ENCODE peak calls at places on chromosomes 13 and 19, in six cellular contexts. H is SK-N-SH, Y is psoas muscle, Z is brain microvascular endothelial cell, G is fibroblast of lung, N is thoracic aorta. J is an unnamed sample. For H3K27me3, the result is how much of the 10 kb centered on the place peaks cover.

GRCh38 chr19:49857834-49858590 is 7.1 kb downstream of the PTOV1 start:
- DNase-seq in Z (no peak), Y (peak), H (no peak), N (no peak), G (no peak), J (no peak)

GRCh38 chr13:69324109-69324886 is 783.3 kb upstream of the ATXN8OS start:
- DNase-seq in Y (no peak), G (peak), Z (no peak), H (peak), N (no peak), J (no peak)

GRCh38 chr13:28425796-28426195 is 69.1 kb downstream of the FLT1 start:
- DNase-seq in N (no peak), Z (no peak), H (no peak), G (no peak), Y (no peak), J (no peak)

GRCh38 chr13:32951580-32951979 is 64.6 kb upstream of the KL start:
- DNase-seq in G (no peak), H (no peak), Y (no peak), Z (no peak), N (no peak), J (no peak)

GRCh38 chr19:40224342-40225148 is 1.9 kb downstream of the CCNP start:
- DNase-seq in N (no peak), G (no peak), Y (no peak), Z (no peak), H (no peak), J (no peak)

GRCh38 chr13:100035936-100036335 is 53.0 kb upstream of the PCCA start:
- DNase-seq in H (no peak), G (no peak), N (no peak), Y (no peak), Z (no peak), J (no peak)

GRCh38 chr19:3420909-3421619 is 54.7 kb downstream of the NFIC start:
- DNase-seq in N (no peak), G (no peak), Z (no peak), H (no peak), Y (peak), J (no peak)

GRCh38 chr19:1471514-1472107 is 7.4 kb downstream of the C19orf25 start:
- DNase-seq in N (no peak), G (no peak), H (no peak), Y (peak), Z (no peak), J (peak)

GRCh38 chr13:85492283-85492682 is 306.9 kb downstream of the SLITRK6 start:
- DNase-seq in G (peak), N (no peak), H (no peak), Z (no peak), Y (no peak), J (no peak)

GRCh38 chr13:39512687-39513086 is 90.3 kb downstream of the LHFPL6 start:
- DNase-seq in G (no peak), Z (no peak), Y (no peak), H (no peak), N (no peak), J (no peak)

GRCh38 chr13:77338329-77338728 is 11.4 kb upstream of the MYCBP2 start:
- DNase-seq in Z (no peak), Y (no peak), H (no peak), G (no peak), N (no peak), J (no peak)

GRCh38 chr13:52738719-52739467 is 727 bp downstream of the CNMD start:
- DNase-seq in G (no peak), H (no peak), N (no peak), Y (no peak), Z (no peak), J (no peak)

GRCh38 chr19:18895828-18896341 is at the start of gene CERS1:
- DNase-seq in H (peak), G (no peak), N (no peak), Y (no peak), Z (no peak), J (no peak)

GRCh38 chr19:917323-918151 is at the start of gene KISS1R:
- DNase-seq in H (peak), N (no peak), Z (no peak), Y (no peak), G (no peak), J (peak)

GRCh38 chr19:2719910-2720776 is 1.0 kb downstream of the DIRAS1 start:
- DNase-seq in G (peak), Z (peak), H (peak), N (no peak), Y (no peak), J (no peak)

GRCh38 chr19:16087940-16088339 is 11.6 kb downstream of the TPM4 start:
- DNase-seq in Z (no peak), N (no peak), Y (no peak), G (no peak), H (no peak), J (no peak)

GRCh38 chr19:31543456-31543855 is 194.2 kb upstream of the TSHZ3 start:
- DNase-seq in Y (no peak), H (no peak), Z (no peak), N (no peak), G (no peak), J (no peak)

GRCh38 chr13:73754727-73755292 is 379.4 kb downstream of the KLF12 start:
- DNase-seq in N (no peak), Y (no peak), G (peak), H (peak), Z (peak), J (no peak)

GRCh38 chr13:44566601-44567000 is 9.5 kb downstream of the TSC22D1 start:
- DNase-seq in Y (no peak), Z (no peak), G (no peak), H (no peak), N (no peak), J (no peak)

GRCh38 chr13:98312606-98313005 is 135.5 kb upstream of the RNF113B start:
- DNase-seq in G (no peak), Y (no peak), N (no peak), Z (no peak), H (no peak), J (no peak)

GRCh38 chr19:1009043-1009975 is 9.1 kb downstream of the GRIN3B start:
- DNase-seq in H (no peak), Z (no peak), G (peak), Y (peak), N (no peak), J (no peak)

GRCh38 chr19:42129399-42130253 is 2.6 kb downstream of the POU2F2 start:
- DNase-seq in Z (no peak), G (no peak), Y (peak), H (peak), N (no peak), J (peak)
- H3K4me3 ChIP-seq in Z (no peak), G (no peak), Y (no peak), H (no peak), N (peak), J (peak)

GRCh38 chr13:110294624-110295023 is 12.3 kb downstream of the COL4A1 start:
- DNase-seq in Y (no peak), Z (no peak), N (no peak), H (no peak), G (no peak), J (no peak)

GRCh38 chr13:110293037-110293436 is 13.9 kb downstream of the COL4A1 start:
- DNase-seq in Z (no peak), Y (no peak), G (no peak), N (no peak), H (no peak), J (no peak)

GRCh38 chr13:110294146-110294545 is 12.8 kb downstream of the COL4A1 start:
- DNase-seq in Y (no peak), G (peak), H (no peak), Z (no peak), N (no peak), J (no peak)

GRCh38 chr13:110291286-110291685 is 15.7 kb downstream of the COL4A1 start:
- DNase-seq in G (no peak), H (no peak), N (no peak), Z (no peak), Y (no peak), J (no peak)

GRCh38 chr13:110293649-110294048 is 13.3 kb downstream of the COL4A1 start:
- DNase-seq in N (no peak), Y (no peak), Z (no peak), H (no peak), G (no peak), J (no peak)
- H3K27me3 ChIP-seq in N (under half), Y (under half), Z (under half), H (under half), G (under half), J (under half)

DNA sequence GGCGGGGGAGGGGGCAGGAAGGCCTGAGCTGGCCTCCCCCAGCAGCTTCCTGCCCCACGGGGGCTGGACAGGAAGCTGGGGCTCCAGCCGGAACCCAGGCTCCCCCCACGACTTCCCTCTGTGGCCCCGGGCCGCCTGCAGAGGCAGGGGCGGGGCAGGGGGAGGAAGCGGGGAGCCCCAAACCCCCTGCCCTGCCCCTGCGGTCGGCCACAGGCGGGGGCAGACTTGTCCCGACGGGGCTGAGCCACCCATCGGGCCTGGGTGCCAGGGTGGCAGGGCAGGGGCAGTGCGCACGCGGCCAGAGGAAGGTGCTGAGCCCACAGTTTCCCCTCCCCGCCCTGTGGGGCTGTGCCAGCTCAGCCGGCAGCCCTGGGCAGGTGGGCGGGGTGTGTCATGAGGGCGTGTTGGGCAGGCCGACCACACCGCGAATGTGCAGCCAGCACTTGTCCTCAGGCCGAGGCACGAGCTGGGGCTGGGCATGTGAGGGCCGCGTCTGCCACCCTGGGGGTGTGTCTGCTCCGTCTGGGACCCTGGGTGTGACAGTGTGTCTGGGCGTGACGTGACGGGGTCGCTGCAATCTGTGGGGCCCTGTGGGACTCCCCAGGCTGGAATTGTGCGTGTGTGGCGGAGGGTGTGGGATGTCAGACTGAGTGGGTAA is 17.7 kb downstream of the CCDC97 start:
- DNase-seq in H (peak), Z (no peak), N (no peak), G (peak), Y (peak), J (peak)
- H3K4me3 ChIP-seq in H (no peak), Z (no peak), N (peak), G (no peak), Y (peak), J (peak)

GRCh38 chr13:26758496-26759155 is 2.0 kb downstream of the GPR12 start:
- DNase-seq in N (no peak), Z (no peak), G (no peak), H (no peak), Y (no peak), J (no peak)

GRCh38 chr13:26760835-26761582 is 423 bp upstream of the GPR12 start:
- DNase-seq in H (peak), G (no peak), Z (no peak), N (no peak), Y (no peak), J (no peak)

GRCh38 chr13:26759907-26760834 is at the start of gene GPR12:
- DNase-seq in H (peak), N (no peak), G (peak), Y (no peak), Z (no peak), J (no peak)

DNA sequence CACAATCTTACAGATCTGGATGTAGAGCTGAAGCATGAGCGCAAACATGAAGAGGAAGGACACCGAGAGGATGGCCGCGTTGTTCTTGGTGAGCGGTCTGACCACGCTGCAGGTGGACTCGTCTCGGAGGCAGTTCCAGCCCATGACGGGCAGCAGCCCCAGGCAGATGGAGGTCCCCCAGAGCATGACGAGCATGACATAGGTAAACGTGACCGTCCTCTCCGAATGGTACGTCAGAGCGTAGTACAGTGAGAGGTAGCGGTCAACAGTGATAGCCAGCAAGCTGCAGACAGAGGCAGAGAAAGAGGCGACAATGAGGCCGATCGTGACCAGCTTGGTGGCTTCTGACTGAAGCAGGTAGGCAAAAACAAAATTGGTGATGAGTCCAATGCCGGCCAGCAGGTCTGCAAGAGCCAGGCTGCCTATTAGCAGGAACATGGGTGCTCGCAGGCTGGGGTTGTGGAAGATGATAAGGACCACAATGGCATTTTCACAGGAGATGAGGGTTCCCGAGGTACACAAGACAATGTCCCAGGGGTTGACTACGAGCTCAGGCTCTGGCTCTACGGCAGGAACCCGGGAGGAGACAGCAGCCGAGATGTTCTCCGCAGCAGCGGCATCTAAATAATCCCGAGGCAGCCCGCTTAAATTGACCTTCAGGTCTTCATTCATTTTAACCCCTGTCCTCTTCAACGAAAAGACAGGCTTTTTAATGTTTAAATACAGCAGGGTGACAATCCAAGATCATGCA is 1.3 kb downstream of the GPR12 start:
- DNase-seq in H (peak), G (no peak), Y (no peak), Z (no peak), N (no peak), J (no peak)
- H3K27me3 ChIP-seq in H (under half), G (under half), Y (under half), Z (under half), N (under half), J (under half)

DNA sequence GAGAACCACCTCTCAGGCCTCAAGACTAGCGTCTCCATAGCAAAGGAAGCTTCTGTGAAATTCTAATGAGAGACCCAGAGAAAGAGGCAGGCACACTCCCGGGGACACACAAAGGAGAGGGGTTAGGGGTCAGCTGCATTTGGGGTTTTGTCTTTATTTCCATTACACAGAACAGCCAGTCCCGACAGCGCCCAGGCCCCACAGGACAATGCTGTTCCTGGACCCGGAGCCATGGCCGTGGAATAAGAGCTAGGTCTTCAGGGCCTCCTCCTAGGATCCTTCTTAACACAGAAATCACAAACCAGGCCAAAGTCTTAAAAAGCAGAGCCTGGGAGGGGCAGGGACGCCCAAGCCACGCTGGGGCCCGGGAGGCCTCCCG is 22.8 kb downstream of the KCTD15 start:
- DNase-seq in H (no peak), N (no peak), G (no peak), Y (no peak), Z (no peak), J (no peak)
- H3K4me3 ChIP-seq in H (no peak), N (peak), G (peak), Y (peak), Z (peak), J (no peak)

DNA sequence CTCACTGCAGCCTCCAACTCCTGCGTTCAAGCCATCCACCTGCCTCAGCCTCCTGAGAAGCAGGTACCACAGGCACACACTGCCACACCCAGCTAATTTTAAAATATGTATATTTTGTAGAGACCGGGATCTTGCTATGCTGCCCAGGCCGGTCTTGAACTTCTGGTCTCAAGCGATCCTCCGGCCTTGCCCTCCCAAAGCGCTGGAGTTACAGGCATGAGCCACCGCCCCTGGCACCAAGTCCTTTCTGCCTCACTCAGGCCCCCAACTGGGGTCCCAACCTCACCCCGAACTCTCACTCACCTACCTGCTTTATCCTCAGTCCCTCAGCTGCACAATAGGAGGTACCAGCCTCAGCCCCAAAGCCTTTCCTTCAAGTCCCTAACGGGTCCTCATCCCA is 635 bp upstream of the COL5A3 start:
- DNase-seq in Y (no peak), Z (no peak), H (peak), G (no peak), N (no peak), J (no peak)
- H3K27me3 ChIP-seq in Y (under half), Z (under half), H (half or more), G (under half), N (under half), J (under half)

GRCh38 chr19:33759356-33759755 is 37.3 kb upstream of the KCTD15 start:
- DNase-seq in G (no peak), H (no peak), N (no peak), Z (no peak), Y (no peak), J (no peak)

GRCh38 chr19:33755314-33756020 is 41.2 kb upstream of the KCTD15 start:
- DNase-seq in H (no peak), Y (no peak), G (no peak), N (no peak), Z (no peak), J (no peak)

GRCh38 chr19:33754361-33754760 is 42.3 kb upstream of the KCTD15 start:
- DNase-seq in G (no peak), Z (no peak), H (no peak), N (no peak), Y (no peak), J (no peak)

GRCh38 chr19:33756177-33756576 is 40.5 kb upstream of the KCTD15 start:
- DNase-seq in Y (no peak), H (no peak), G (no peak), N (no peak), Z (no peak), J (no peak)

GRCh38 chr19:33758541-33759013 is 38.1 kb upstream of the KCTD15 start:
- DNase-seq in Z (no peak), N (no peak), H (no peak), G (no peak), Y (no peak), J (no peak)
- H3K4me3 ChIP-seq in Z (no peak), N (no peak), H (no peak), G (no peak), Y (no peak), J (no peak)

DNA sequence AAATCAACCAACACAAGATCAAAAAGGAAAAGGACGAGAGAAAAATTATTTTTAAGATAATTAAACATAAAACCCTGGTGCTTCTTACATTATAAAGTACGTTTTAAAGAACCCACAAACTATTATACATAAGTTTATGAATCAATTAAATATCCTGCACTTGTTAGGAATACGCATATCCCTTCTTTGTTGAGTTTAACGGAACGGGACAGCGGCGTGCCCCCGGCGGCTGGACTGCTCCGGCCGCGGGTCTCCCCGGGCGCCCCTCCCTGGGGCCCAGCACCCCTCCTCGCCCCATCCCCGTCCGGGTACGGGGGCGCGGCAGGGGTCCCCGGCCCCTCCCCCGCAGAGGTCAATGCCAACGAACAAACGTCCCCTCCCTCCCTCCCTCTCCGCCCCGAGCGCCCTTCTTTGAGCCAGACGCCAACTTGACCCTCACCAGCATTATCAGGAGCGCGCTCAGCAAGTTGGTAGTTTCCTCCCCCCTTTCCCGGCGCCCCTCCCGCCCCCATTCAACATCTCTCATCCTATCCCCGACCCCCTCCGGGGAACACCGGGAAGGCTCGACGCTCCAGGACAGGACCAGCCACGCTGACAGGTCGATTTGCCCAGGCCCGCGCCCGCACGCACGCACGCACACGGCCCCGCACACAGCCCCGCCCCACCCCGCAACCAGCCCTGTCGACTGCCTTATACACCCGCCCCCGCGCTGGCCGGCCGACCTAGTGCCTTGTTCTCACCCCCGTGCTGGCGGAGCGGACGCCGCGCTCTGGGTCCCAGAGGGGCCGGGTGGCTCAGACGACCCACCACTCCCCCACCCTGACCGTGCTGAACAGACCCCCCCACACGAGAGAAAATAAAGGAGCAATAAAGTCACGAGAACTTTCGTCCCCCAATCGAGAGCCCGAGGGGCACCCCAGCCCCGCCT is 5.1 kb downstream of the LYL1 start:
- DNase-seq in Z (no peak), H (no peak), N (no peak), G (no peak), Y (no peak), J (no peak)
- H3K27me3 ChIP-seq in Z (under half), H (under half), N (under half), G (under half), Y (under half), J (under half)

GRCh38 chr19:38267780-38268430 is 3.5 kb downstream of the SPINT2 start:
- DNase-seq in Z (no peak), N (no peak), Y (no peak), G (no peak), H (no peak), J (no peak)

GRCh38 chr19:38264486-38265212 is at the start of gene SPINT2:
- DNase-seq in Z (no peak), G (no peak), N (no peak), H (peak), Y (peak), J (no peak)

GRCh38 chr19:38266981-38267597 is 2.7 kb downstream of the SPINT2 start:
- DNase-seq in H (no peak), Y (no peak), G (peak), N (no peak), Z (peak), J (no peak)

GRCh38 chr19:38265213-38265861 is 964 bp downstream of the SPINT2 start:
- DNase-seq in G (no peak), H (no peak), Y (no peak), N (no peak), Z (no peak), J (no peak)

GRCh38 chr19:38266070-38266469 is 1.7 kb downstream of the SPINT2 start:
- DNase-seq in N (no peak), G (no peak), Z (no peak), H (no peak), Y (no peak), J (no peak)
- H3K4me3 ChIP-seq in N (peak), G (no peak), Z (no peak), H (no peak), Y (no peak), J (no peak)